ENCODE peak calls at places on chromosomes 6 and 20, in ten cellular contexts. K is neural progenitor cell; Q is CD8-positive, alpha-beta T cell; M is GM23338; B is CD4-positive, alpha-beta T cell; F is WTC11; A is suprapubic skin; U is Calu3; L is endothelial cell; S is GM20000. O is an unnamed sample.

GRCh38 chr6:170099387-170099786 is 191.5 kb downstream of the DLL1 start:
- DNase-seq in K (no peak), U (no peak), S (no peak), L (peak; percentile 1), F (no peak), M (no peak), A (peak; percentile 53), Q (no peak), B (no peak), O (no peak)

GRCh38 chr20:41524980-41525613 is 93.1 kb downstream of the CHD6 start:
- DNase-seq in L (peak; percentile 11), B (no peak), M (no peak), F (no peak), S (no peak), U (peak; percentile 63), K (peak; percentile 29), Q (no peak), A (no peak), O (peak; percentile 39)

GRCh38 chr6:155377061-155377460 is 62.8 kb upstream of the TFB1M start:
- DNase-seq in A (no peak), U (no peak), F (no peak), L (no peak), M (no peak), B (no peak), Q (no peak), S (no peak), K (no peak), O (no peak)

GRCh38 chr20:13166006-13166405 is 55.1 kb upstream of the ISM1 start:
- DNase-seq in S (no peak), K (no peak), F (no peak), M (no peak), Q (no peak), A (no peak), L (no peak), U (no peak), B (no peak), O (no peak)

GRCh38 chr20:3190681-3191111 is 13.8 kb downstream of the DDRGK1 start:
- DNase-seq in F (peak; percentile 22), Q (no peak), A (no peak), S (no peak), K (peak; percentile 21), L (no peak), B (no peak), M (peak; percentile 22), U (no peak), O (no peak)

GRCh38 chr6:96852605-96853004 is 15.3 kb upstream of the GPR63 start:
- DNase-seq in M (no peak), F (no peak), K (no peak), S (no peak), A (no peak), U (no peak), Q (no peak), B (no peak), L (no peak), O (no peak)

GRCh38 chr6:118618676-118619377 is 32.6 kb downstream of the CEP85L start:
- DNase-seq in F (peak; percentile 77), M (peak; percentile 76), B (peak; percentile 50), L (peak; percentile 63), U (peak; percentile 72), K (peak; percentile 60), A (no peak), Q (peak; percentile 52), S (peak; percentile 56), O (peak; percentile 38)

GRCh38 chr6:156061958-156062661 is 606.5 kb upstream of the NOX3 start:
- DNase-seq in A (no peak), K (no peak), F (no peak), B (no peak), M (no peak), U (no peak), Q (no peak), L (no peak), S (no peak), O (no peak)

GRCh38 chr6:134235937-134236751 is 81.8 kb downstream of the SGK1 start:
- DNase-seq in Q (no peak), B (no peak), K (no peak), U (peak; percentile 49), F (no peak), M (no peak), A (no peak), S (peak; percentile 64), L (no peak), O (no peak)

GRCh38 chr6:70846207-70846835 is 110.5 kb downstream of the B3GAT2 start:
- DNase-seq in K (no peak), Q (no peak), F (no peak), A (no peak), B (no peak), M (no peak), S (no peak), U (peak; percentile 4), L (no peak), O (no peak)

GRCh38 chr6:70841115-70841514 is 115.7 kb downstream of the B3GAT2 start:
- DNase-seq in M (no peak), K (no peak), U (no peak), F (no peak), A (no peak), Q (no peak), B (no peak), L (no peak), S (no peak), O (no peak)

GRCh38 chr6:70842541-70842940 is 114.3 kb downstream of the B3GAT2 start:
- DNase-seq in B (no peak), F (no peak), S (no peak), Q (no peak), M (no peak), U (no peak), L (no peak), K (no peak), A (no peak), O (no peak)

GRCh38 chr6:70844301-70844700 is 112.6 kb downstream of the B3GAT2 start:
- DNase-seq in Q (no peak), K (no peak), M (no peak), A (no peak), L (no peak), S (no peak), B (no peak), U (no peak), F (no peak), O (no peak)

DNA sequence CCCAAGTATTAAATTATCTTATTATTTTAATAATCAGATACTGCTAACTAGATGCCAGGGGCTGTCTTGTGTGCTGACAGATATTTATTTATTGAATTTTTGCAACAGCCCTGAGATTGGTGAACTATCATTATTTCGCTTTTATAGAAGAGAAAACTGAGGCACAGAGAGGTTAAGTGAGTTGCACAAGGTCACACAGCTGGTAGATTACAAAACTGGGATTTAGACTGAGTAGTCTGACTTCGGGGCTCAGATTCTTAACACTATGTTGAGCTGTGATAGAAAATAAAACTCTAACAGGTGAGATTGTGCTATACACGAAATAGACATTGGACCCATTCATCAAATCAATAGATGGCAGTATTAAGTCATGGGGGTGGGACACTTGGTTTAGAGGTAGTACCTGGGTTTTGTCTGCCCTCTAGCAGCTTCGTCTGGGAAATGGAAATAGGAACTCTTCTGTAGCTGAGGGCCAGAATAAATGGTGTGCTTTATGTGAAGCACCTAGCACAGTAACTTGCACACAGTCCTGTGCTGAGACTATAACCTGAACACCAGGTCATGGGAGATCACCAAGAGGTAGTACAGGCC is 113.4 kb downstream of the B3GAT2 start:
- DNase-seq in M (peak; percentile 21), F (no peak), S (no peak), U (no peak), L (no peak), K (no peak), B (no peak), A (no peak), Q (no peak), O (no peak)
- TF ChIP-seq CTCF in M (peak; percentile 71), F (no peak), S (no peak), U (no peak), L (no peak), K (no peak), B (no peak), A (no peak), Q (no peak), O (no peak)

GRCh38 chr6:131290955-131291354 is 155.7 kb downstream of the AKAP7 start:
- DNase-seq in U (no peak), F (no peak), K (no peak), M (no peak), L (no peak), Q (no peak), A (no peak), B (no peak), S (no peak), O (no peak)
- TF ChIP-seq CTCF in U (no peak), F (no peak), K (no peak), M (no peak), L (no peak), Q (no peak), A (no peak), B (no peak), S (no peak), O (no peak)

DNA sequence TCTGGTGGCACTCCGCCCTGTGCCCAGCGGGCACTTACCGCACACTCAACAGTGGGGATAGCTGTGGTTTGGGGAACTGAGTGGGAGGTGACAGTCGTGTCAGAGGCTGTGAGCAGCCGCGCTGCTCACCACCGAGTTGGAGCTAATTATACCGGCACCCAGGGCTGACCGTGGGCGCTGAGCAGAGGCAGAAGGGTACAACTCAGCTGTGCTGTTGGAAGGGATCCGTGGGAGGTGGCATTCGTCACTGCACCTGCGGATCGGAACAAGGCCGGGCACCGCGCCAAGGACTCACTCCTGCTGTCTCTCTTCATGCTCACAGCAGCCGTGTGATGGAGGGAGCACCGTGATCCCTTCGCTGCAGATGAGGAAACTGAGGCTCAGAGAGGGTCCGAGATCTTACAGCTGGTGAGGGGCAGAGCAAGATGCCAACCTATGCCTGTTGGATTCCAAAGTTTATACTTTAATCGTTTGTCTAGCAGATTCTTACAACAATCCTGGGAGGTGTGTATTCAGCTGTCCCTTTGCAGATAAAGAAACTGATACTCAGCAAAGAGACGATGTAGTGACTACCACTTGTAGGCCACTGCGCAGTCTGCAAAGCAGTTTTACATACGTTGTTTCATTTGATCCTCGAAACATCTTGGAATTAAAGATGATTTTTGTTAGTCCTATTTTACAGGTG is 713 bp upstream of the ELMO2 start:
- DNase-seq in Q (peak; percentile 68), L (peak; percentile 17), M (peak; percentile 28), F (peak; percentile 22), K (peak; percentile 42), U (peak; percentile 70), S (peak; percentile 55), A (peak; percentile 87), B (peak; percentile 82), O (peak; percentile 73)
- TF ChIP-seq CTCF in Q (no peak), L (no peak), M (no peak), F (no peak), K (no peak), U (no peak), S (no peak), A (no peak), B (no peak), O (no peak)

GRCh38 chr6:30009113-30009512 is 52.0 kb upstream of the POLR1H start:
- DNase-seq in S (no peak), M (no peak), K (no peak), U (no peak), L (no peak), B (no peak), Q (no peak), F (no peak), A (no peak), O (no peak)

DNA sequence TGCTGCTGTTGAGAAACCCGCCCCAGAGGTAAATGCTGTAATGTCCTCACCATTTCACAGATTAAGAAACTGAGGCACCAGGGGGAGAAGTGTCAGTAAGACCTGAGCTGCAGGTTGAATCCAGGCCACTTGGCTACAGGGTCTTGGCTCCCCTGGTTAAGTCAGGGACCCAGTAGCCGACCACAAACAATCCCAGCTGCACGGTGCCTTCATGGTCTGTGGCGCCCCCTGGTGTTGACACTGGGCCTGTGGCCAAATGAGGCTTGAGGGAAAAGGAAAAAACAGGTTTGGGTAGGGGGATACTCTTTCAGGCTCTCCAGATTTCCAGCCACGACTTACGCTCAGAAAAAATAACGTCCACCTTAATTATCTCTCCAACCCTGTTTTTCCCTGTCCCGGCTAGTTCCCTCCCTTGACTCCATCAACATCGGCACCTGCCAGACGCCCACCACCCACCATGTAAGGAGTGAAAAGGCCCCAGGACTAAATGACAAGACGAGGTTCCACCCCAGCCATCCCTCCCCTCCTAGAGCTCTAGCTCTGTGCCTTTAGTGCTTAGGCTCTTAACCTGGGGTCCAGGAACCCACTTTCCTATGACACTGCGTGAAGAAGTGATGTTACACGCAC is 47.7 kb upstream of the POLR1H start:
- DNase-seq in U (no peak), M (peak; percentile 80), L (no peak), B (peak; percentile 35), A (no peak), S (peak; percentile 36), F (peak; percentile 38), Q (peak; percentile 41), K (peak; percentile 71), O (no peak)
- TF ChIP-seq CTCF in U (peak; percentile 97), M (peak; percentile 78), L (peak; percentile 96), B (peak; percentile 77), A (peak; percentile 79), S (peak; percentile 36), F (peak; percentile 74), Q (no peak), K (peak; percentile 91), O (no peak)

O was measured in omental fat pad.